ENCODE peak calls at places on chromosomes 2 and 18, in six cellular contexts. Z, K, F, Y, S and U are unnamed samples.

GRCh38 chr2:174704061-174704460 is 60.2 kb downstream of the CHRNA1 start:
- DNase-seq in K (no peak), Z (no peak), F (no peak), Y (no peak), S (no peak), U (no peak)

GRCh38 chr2:42722328-42723190 is 41.4 kb downstream of the OXER1 start:
- DNase-seq in S (peak; percentile 30), Y (no peak), F (peak; percentile 29), Z (peak; percentile 66), K (no peak), U (peak; percentile 79)

GRCh38 chr2:226079677-226080076 is 680.2 kb downstream of the NYAP2 start:
- DNase-seq in S (no peak), Z (no peak), F (no peak), K (no peak), Y (no peak), U (no peak)

GRCh38 chr2:69584127-69584889 is 59.2 kb downstream of the AAK1 start:
- DNase-seq in F (no peak), Y (no peak), Z (no peak), K (no peak), S (no peak), U (no peak)

GRCh38 chr18:35580748-35581534 is 599 bp upstream of the GALNT1 start:
- DNase-seq in Z (peak; percentile 88), Y (peak; percentile 64), F (peak; percentile 65), K (peak; percentile 72), S (peak; percentile 57), U (peak; percentile 42)

GRCh38 chr2:169839954-169840746 is 12.9 kb downstream of the UBR3 start:
- DNase-seq in S (no peak), K (no peak), Y (no peak), Z (peak; percentile 75), F (no peak), U (no peak)

GRCh38 chr18:45059695-45060094 is 379.0 kb downstream of the SETBP1 start:
- DNase-seq in S (no peak), F (no peak), Z (no peak), Y (no peak), K (no peak), U (no peak)

GRCh38 chr2:99880148-99880983 is 262.0 kb downstream of the AFF3 start:
- DNase-seq in K (no peak), F (no peak), S (no peak), Z (peak; percentile 33), Y (no peak), U (no peak)

GRCh38 chr2:84492571-84492970 is 23.7 kb upstream of the DNAH6 start:
- DNase-seq in Y (no peak), S (no peak), K (no peak), F (no peak), Z (no peak), U (no peak)

GRCh38 chr2:207895236-207895860 is 125.6 kb upstream of the FZD5 start:
- DNase-seq in F (no peak), Y (no peak), S (peak; percentile 57), Z (no peak), K (no peak), U (no peak)

GRCh38 chr2:179990676-179991317 is 16.3 kb downstream of the CWC22 start:
- DNase-seq in K (no peak), F (no peak), Y (no peak), Z (no peak), S (no peak), U (no peak)

GRCh38 chr2:52897511-52898085 is 870.0 kb upstream of the CHAC2 start:
- DNase-seq in Z (no peak), K (no peak), Y (no peak), S (no peak), F (no peak), U (no peak)

GRCh38 chr18:54948350-54948837 is 10.9 kb downstream of the CCDC68 start:
- DNase-seq in Y (no peak), K (no peak), S (no peak), F (no peak), Z (no peak), U (no peak)

GRCh38 chr2:4020649-4021048 is 317.3 kb downstream of the DCDC2C start:
- DNase-seq in K (no peak), Z (no peak), F (no peak), Y (no peak), S (no peak), U (peak; percentile 20)

GRCh38 chr2:425947-426346 is 138.1 kb upstream of the ALKAL2 start:
- DNase-seq in Y (no peak), Z (no peak), S (no peak), F (no peak), K (no peak), U (no peak)

GRCh38 chr18:2969695-2970094 is 43.2 kb downstream of the LPIN2 start:
- DNase-seq in S (no peak), Y (no peak), F (no peak), K (no peak), Z (no peak), U (no peak)
- H3K27ac ChIP-seq in S (no peak overlapping the region), Y (peak overlapping the region; percentile 76), F (no peak overlapping the region), K (peak overlapping the region; percentile 5), Z (no peak overlapping the region), U (no peak overlapping the region)

GRCh38 chr2:96207073-96207777 is 1.4 kb downstream of the STARD7 start:
- DNase-seq in K (no peak), S (no peak), F (no peak), Z (peak; percentile 38), Y (no peak), U (no peak)

GRCh38 chr2:96203130-96204028 is 5.2 kb downstream of the STARD7 start:
- DNase-seq in Y (no peak), S (no peak), F (no peak), Z (no peak), K (no peak), U (peak; percentile 32)

GRCh38 chr2:96205888-96206287 is 2.7 kb downstream of the STARD7 start:
- DNase-seq in S (no peak), Y (no peak), F (no peak), Z (peak; percentile 42), K (no peak), U (no peak)

GRCh38 chr2:96204836-96205235 is 3.8 kb downstream of the STARD7 start:
- DNase-seq in K (no peak), Y (no peak), Z (no peak), F (no peak), S (no peak), U (no peak)

DNA sequence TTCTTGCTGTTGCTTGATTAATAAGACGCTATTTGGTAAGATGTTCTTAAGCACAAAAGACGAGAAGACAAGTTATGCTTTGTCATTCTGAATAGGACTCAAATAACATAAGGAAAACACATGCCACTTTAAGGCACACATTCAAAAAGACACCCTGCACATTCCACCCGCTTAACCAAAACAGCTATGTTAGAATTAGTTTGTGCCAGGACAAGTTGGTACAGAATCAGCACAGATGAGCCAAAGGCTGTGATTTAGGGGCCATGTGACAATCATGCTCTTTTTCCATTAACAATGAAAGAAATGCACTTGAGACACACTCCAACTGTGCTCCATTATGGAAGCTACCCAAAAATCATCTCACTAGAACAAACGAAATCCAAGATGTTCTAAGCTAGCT is 3.4 kb downstream of the STARD7 start:
- DNase-seq in F (no peak), Y (no peak), Z (no peak), K (no peak), S (no peak), U (no peak)
- H3K4me3 ChIP-seq in F (peak overlapping the region; percentile 32), Y (no peak overlapping the region), Z (no peak overlapping the region), K (no peak overlapping the region), S (no peak overlapping the region), U (no peak overlapping the region)

DNA sequence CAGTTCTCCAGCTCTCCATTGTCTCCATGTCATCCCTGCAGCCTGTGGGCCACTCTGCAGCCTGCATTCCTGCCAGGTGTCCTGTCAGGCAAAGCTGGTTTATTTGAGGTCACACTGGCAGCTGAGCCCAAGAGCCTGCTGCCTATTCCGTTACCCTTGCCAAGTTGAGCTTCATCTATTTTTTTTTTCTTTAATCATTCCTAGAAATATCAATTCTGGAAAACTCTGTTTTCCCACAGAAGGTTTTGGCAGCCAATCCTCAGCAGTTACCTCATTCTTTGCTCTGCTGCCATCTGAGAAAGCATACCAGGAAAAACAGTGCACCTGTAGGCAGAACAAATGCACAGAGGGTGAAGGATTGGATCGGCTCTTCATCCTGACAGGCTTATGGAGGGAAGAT is 411.0 kb upstream of the ACVR2A start:
- DNase-seq in Z (no peak), F (no peak), S (no peak), K (no peak), Y (no peak), U (no peak)
- H3K27ac ChIP-seq in Z (no peak overlapping the region), F (no peak overlapping the region), S (no peak overlapping the region), K (no peak overlapping the region), Y (no peak overlapping the region), U (no peak overlapping the region)

DNA sequence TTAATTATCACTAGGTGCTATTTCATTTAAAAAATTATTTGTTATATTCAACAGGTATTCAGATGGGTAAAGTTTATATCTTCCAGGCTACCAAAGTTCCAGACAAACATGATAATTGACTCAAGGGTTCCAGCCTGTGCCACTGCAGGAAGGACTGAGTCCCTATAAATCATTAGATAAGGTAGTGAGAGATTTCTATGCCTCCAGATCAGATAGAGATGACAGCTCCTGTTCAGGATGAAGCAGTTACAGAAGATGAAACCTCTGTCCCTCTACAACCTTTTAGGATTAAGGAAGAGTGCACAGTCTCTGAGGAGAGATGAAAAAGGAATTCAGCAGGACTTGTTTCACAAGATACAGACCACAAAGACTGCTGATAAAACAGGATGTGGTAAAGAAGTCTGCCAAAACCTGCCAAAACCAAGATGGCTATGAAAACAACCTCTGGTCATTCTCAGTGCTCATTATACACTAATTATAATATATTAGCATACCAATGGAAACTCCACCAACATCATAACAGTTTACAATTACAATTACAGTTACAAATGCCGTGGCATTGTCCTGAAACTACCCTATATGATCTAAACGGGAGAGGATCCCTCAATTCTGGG is 288.6 kb downstream of the PDE11A start:
- DNase-seq in K (peak; percentile 50), F (no peak), S (no peak), Y (no peak), Z (no peak), U (no peak)
- H3K4me3 ChIP-seq in K (no peak overlapping the region), F (peak overlapping the region; percentile 13), S (no peak overlapping the region), Y (peak overlapping the region; percentile 14), Z (no peak overlapping the region), U (no peak overlapping the region)

GRCh38 chr2:215883799-215884198 is 129.6 kb downstream of the MREG start:
- DNase-seq in S (no peak), K (no peak), Z (no peak), Y (no peak), F (no peak), U (no peak)

GRCh38 chr2:215885621-215886020 is 127.7 kb downstream of the MREG start:
- DNase-seq in Y (no peak), S (no peak), K (no peak), F (no peak), Z (no peak), U (no peak)

GRCh38 chr2:215884741-215885140 is 128.6 kb downstream of the MREG start:
- DNase-seq in F (no peak), S (no peak), Y (no peak), K (no peak), Z (no peak), U (no peak)

GRCh38 chr2:215886026-215886425 is 127.3 kb downstream of the MREG start:
- DNase-seq in F (no peak), S (no peak), K (no peak), Z (no peak), Y (no peak), U (no peak)

DNA sequence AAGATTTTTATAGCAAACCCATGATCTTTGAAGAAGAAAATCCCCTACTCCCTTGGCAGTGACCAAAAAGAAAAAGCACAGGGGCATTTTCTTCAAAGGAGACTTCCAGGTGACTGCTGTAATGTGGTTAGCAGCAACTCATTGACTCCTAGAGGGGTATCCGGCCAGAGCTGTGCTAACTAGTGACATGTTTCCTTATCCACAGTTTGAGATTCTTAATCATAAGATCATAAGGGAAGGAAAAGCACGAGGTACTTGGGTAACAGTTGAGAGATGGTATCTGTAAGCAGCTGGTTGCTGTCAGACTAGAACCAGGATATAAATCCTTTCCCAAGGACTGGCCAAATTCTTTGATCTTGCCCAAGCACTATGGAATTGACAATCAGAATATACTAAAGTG is 124.7 kb downstream of the MREG start:
- DNase-seq in K (no peak), S (no peak), Y (no peak), Z (no peak), F (no peak), U (no peak)
- H3K27ac ChIP-seq in K (no peak overlapping the region), S (no peak overlapping the region), Y (no peak overlapping the region), Z (no peak overlapping the region), F (no peak overlapping the region), U (no peak overlapping the region)